ENCODE peak calls at places on chromosomes 5 and 9, in four cellular contexts. L is H9, J is neuronal stem cell, M is mesenchymal stem cell. B is an unnamed sample.

GRCh38 chr9:95999390-95999789 is 123.9 kb downstream of the ERCC6L2 start:
- DNase-seq in J (no peak), M (no peak), L (no peak), B (no peak)

GRCh38 chr9:93265301-93265971 is 81.5 kb downstream of the WNK2 start:
- DNase-seq in M (no peak), L (no peak), J (no peak), B (no peak)

GRCh38 chr9:99052849-99053715 is 51.8 kb upstream of the TGFBR1 start:
- DNase-seq in M (no peak), J (no peak), L (no peak), B (no peak)

GRCh38 chr5:177116631-177117373 is 16.8 kb upstream of the NSD1 start:
- DNase-seq in L (peak), J (peak), M (no peak), B (peak)

GRCh38 chr9:130128782-130129424 is 43.3 kb upstream of the NCS1 start:
- DNase-seq in L (no peak), J (no peak), M (peak), B (peak)

GRCh38 chr5:111719773-111720172 is 37.2 kb downstream of the NREP start:
- DNase-seq in L (no peak), M (no peak), J (no peak), B (no peak)

GRCh38 chr5:40688127-40688756 is 8.5 kb downstream of the PTGER4 start:
- DNase-seq in M (peak), J (peak), L (peak), B (peak)

GRCh38 chr9:82334286-82334685 is 345.7 kb downstream of the SPATA31D1 start:
- DNase-seq in L (no peak), M (peak), J (no peak), B (no peak)

GRCh38 chr5:141691286-141691866 is 9.3 kb upstream of the ARAP3 start:
- DNase-seq in M (no peak), L (no peak), J (no peak), B (no peak)
- H2BK12ac ChIP-seq in M (no peak), L (no peak), J (no peak), B (no peak)

GRCh38 chr9:131609116-131609830 is 64.0 kb downstream of the PRRT1B start:
- DNase-seq in J (no peak), M (peak), L (no peak), B (no peak)
- H2BK120ac ChIP-seq in J (no peak), M (no peak), L (no peak), B (peak)

GRCh38 chr9:90285946-90286345 is 356.7 kb downstream of the DIRAS2 start:
- DNase-seq in M (no peak), L (no peak), J (no peak), B (no peak)

GRCh38 chr9:90288275-90288639 is 354.4 kb downstream of the DIRAS2 start:
- DNase-seq in L (no peak), J (no peak), M (no peak), B (no peak)

GRCh38 chr9:90290716-90291485 is 351.7 kb downstream of the DIRAS2 start:
- DNase-seq in L (no peak), J (no peak), M (peak), B (peak)

DNA sequence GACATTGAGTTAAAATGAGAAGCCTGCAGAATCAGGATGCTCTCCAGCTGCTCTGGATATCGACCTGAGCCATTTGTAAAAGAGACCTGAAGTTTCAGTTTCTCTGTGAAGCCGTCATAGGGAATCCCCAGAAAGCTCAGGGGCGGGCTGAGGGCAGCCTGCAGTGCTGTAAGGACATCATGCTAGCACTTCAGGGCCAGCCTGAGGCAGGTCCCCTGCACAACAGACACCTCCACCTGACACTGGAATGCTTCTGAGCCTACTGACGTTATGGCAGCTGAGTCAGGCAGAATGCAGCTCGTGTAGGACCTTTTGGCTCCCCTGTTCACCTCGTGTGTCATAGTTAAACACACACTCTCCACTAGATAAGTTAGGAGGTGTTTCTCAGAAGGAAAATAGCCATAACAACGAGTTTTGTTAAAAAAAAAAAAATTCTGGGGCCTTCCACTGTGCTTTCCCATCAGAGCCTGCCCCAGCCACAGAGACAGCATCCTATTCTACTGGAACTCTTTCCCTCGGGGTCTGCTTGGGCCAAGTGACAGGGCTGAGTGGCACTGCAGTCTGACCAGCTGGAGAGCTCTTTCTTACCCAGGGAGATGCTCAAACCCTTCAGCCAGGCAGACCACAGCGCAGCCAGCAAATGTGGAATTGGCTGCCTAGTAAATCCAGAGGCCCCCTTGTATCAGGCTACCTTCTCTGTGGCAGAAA is 354.9 kb downstream of the DIRAS2 start:
- DNase-seq in L (no peak), J (no peak), M (no peak), B (peak)
- H2BK12ac ChIP-seq in L (no peak), J (no peak), M (no peak), B (no peak)

GRCh38 chr5:53438079-53438478 is 42.4 kb upstream of the FST start:
- DNase-seq in J (no peak), M (no peak), L (no peak), B (no peak)
- H2BK120ac ChIP-seq in J (no peak), M (no peak), L (no peak), B (peak)

DNA sequence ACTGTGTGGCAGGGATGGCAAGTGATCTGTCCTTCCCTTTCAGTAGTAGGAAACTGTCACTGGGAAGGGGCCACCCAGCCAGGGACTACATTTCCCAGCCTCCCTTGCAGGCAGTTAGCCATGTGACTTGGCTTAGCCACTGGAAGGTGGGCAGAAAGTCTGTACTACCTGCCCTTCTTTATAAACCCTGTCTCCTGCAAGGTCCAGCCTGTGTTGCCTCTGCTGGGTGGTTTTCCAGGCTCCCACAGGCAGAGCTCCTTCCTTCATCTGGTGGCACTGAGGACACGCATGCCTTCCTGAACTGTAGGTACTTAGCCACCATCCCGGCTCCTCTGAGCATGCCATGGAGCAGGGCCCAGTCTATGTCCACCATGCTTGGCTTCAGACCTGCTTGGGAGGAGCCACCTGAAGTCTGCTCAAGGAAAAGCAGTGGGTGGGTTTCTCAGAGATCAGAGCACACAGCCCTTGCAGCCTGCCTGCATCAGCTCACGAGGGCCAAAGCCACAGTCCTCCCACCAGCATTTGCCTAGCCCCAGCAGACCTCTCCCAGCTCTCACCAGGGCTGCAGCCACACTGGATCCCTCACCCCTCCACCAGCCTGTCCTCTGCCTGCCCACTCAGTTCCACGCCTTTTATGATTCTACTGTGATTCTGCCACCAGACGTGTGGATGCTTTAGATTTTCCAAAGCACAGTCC is 16.7 kb upstream of the SLC25A51 start:
- DNase-seq in M (no peak), J (peak), L (peak), B (no peak)
- H2BK12ac ChIP-seq in M (no peak), J (no peak), L (no peak), B (no peak)

B was measured in trophoblast cell.